ENCODE peak calls at places on chromosomes 4 and X, in nine cellular contexts. One of them, this sample, is unnamed.

GRCh38 chr4:145580906-145581305 is 38.3 kb upstream of the MMAA start:
- DNase-seq in gastrocnemius medialis: no peak
- DNase-seq in fibroblast of mammary gland: peak; percentile 41
- DNase-seq in GM03348: no peak
- DNase-seq in WERI-Rb-1: no peak
- DNase-seq in stimulated activated CD4-positive, alpha-beta T cell treated with anti-CD3 and anti-CD28 coated beads, Interleukin-15, amount 100 ng/mL, for 48 hours: no peak
- DNase-seq in GDM1: no peak
- DNase-seq in stimulated activated CD8-positive, alpha-beta memory T cell treated with anti-CD3 and anti-CD28 coated beads, Interleukin-4, amount 100 ng/mL, for 1 hour: no peak
- DNase-seq in ecto neural progenitor cell: no peak
- DNase-seq in this sample: no peak

GRCh38 chrX:12657433-12657832 is 133.8 kb upstream of the PRPS2 start:
- DNase-seq in GDM1: no peak
- DNase-seq in GM03348: no peak
- DNase-seq in stimulated activated CD8-positive, alpha-beta memory T cell treated with anti-CD3 and anti-CD28 coated beads, Interleukin-4, amount 100 ng/mL, for 1 hour: no peak
- DNase-seq in fibroblast of mammary gland: no peak
- DNase-seq in ecto neural progenitor cell: no peak
- DNase-seq in stimulated activated CD4-positive, alpha-beta T cell treated with anti-CD3 and anti-CD28 coated beads, Interleukin-15, amount 100 ng/mL, for 48 hours: no peak
- DNase-seq in gastrocnemius medialis: no peak
- DNase-seq in WERI-Rb-1: no peak
- DNase-seq in this sample: no peak

GRCh38 chr4:101158136-101158485 is 189.2 kb downstream of the PPP3CA start:
- DNase-seq in fibroblast of mammary gland: peak; percentile 64
- DNase-seq in gastrocnemius medialis: no peak
- DNase-seq in stimulated activated CD8-positive, alpha-beta memory T cell treated with anti-CD3 and anti-CD28 coated beads, Interleukin-4, amount 100 ng/mL, for 1 hour: no peak
- DNase-seq in GDM1: no peak
- DNase-seq in WERI-Rb-1: no peak
- DNase-seq in GM03348: peak; percentile 19
- DNase-seq in ecto neural progenitor cell: no peak
- DNase-seq in stimulated activated CD4-positive, alpha-beta T cell treated with anti-CD3 and anti-CD28 coated beads, Interleukin-15, amount 100 ng/mL, for 48 hours: no peak
- DNase-seq in this sample: no peak

GRCh38 chr4:6250235-6250983 is 19.2 kb upstream of the WFS1 start:
- DNase-seq in stimulated activated CD8-positive, alpha-beta memory T cell treated with anti-CD3 and anti-CD28 coated beads, Interleukin-4, amount 100 ng/mL, for 1 hour: no peak
- DNase-seq in fibroblast of mammary gland: peak; percentile 67
- DNase-seq in WERI-Rb-1: peak; percentile 39
- DNase-seq in gastrocnemius medialis: no peak
- DNase-seq in stimulated activated CD4-positive, alpha-beta T cell treated with anti-CD3 and anti-CD28 coated beads, Interleukin-15, amount 100 ng/mL, for 48 hours: no peak
- DNase-seq in GDM1: no peak
- DNase-seq in ecto neural progenitor cell: no peak
- DNase-seq in GM03348: peak; percentile 83
- DNase-seq in this sample: no peak

GRCh38 chr4:74206088-74206826 is 48.3 kb downstream of the MTHFD2L start:
- DNase-seq in GM03348: peak; percentile 47
- DNase-seq in WERI-Rb-1: no peak
- DNase-seq in ecto neural progenitor cell: no peak
- DNase-seq in stimulated activated CD4-positive, alpha-beta T cell treated with anti-CD3 and anti-CD28 coated beads, Interleukin-15, amount 100 ng/mL, for 48 hours: no peak
- DNase-seq in GDM1: no peak
- DNase-seq in gastrocnemius medialis: no peak
- DNase-seq in stimulated activated CD8-positive, alpha-beta memory T cell treated with anti-CD3 and anti-CD28 coated beads, Interleukin-4, amount 100 ng/mL, for 1 hour: no peak
- DNase-seq in fibroblast of mammary gland: no peak
- DNase-seq in this sample: no peak

GRCh38 chr4:145589923-145590702 is 29.1 kb upstream of the MMAA start:
- DNase-seq in stimulated activated CD8-positive, alpha-beta memory T cell treated with anti-CD3 and anti-CD28 coated beads, Interleukin-4, amount 100 ng/mL, for 1 hour: no peak
- DNase-seq in fibroblast of mammary gland: peak; percentile 7
- DNase-seq in WERI-Rb-1: no peak
- DNase-seq in gastrocnemius medialis: no peak
- DNase-seq in ecto neural progenitor cell: no peak
- DNase-seq in GM03348: no peak
- DNase-seq in stimulated activated CD4-positive, alpha-beta T cell treated with anti-CD3 and anti-CD28 coated beads, Interleukin-15, amount 100 ng/mL, for 48 hours: no peak
- DNase-seq in GDM1: no peak
- DNase-seq in this sample: no peak

GRCh38 chr4:184930026-184930425 is 88.3 kb upstream of the HELT start:
- DNase-seq in stimulated activated CD8-positive, alpha-beta memory T cell treated with anti-CD3 and anti-CD28 coated beads, Interleukin-4, amount 100 ng/mL, for 1 hour: no peak
- DNase-seq in gastrocnemius medialis: no peak
- DNase-seq in fibroblast of mammary gland: no peak
- DNase-seq in ecto neural progenitor cell: no peak
- DNase-seq in WERI-Rb-1: no peak
- DNase-seq in stimulated activated CD4-positive, alpha-beta T cell treated with anti-CD3 and anti-CD28 coated beads, Interleukin-15, amount 100 ng/mL, for 48 hours: no peak
- DNase-seq in GM03348: no peak
- DNase-seq in GDM1: no peak
- DNase-seq in this sample: peak; percentile 65

GRCh38 chr4:1570291-1571164 is 113.6 kb downstream of the FAM53A start:
- DNase-seq in WERI-Rb-1: no peak
- DNase-seq in ecto neural progenitor cell: no peak
- DNase-seq in gastrocnemius medialis: no peak
- DNase-seq in fibroblast of mammary gland: no peak
- DNase-seq in stimulated activated CD8-positive, alpha-beta memory T cell treated with anti-CD3 and anti-CD28 coated beads, Interleukin-4, amount 100 ng/mL, for 1 hour: no peak
- DNase-seq in GM03348: no peak
- DNase-seq in stimulated activated CD4-positive, alpha-beta T cell treated with anti-CD3 and anti-CD28 coated beads, Interleukin-15, amount 100 ng/mL, for 48 hours: no peak
- DNase-seq in GDM1: no peak
- DNase-seq in this sample: no peak

GRCh38 chr4:122481766-122482405 is 25.4 kb upstream of the IL2 start:
- DNase-seq in ecto neural progenitor cell: no peak
- DNase-seq in GDM1: no peak
- DNase-seq in WERI-Rb-1: no peak
- DNase-seq in stimulated activated CD8-positive, alpha-beta memory T cell treated with anti-CD3 and anti-CD28 coated beads, Interleukin-4, amount 100 ng/mL, for 1 hour: no peak
- DNase-seq in stimulated activated CD4-positive, alpha-beta T cell treated with anti-CD3 and anti-CD28 coated beads, Interleukin-15, amount 100 ng/mL, for 48 hours: no peak
- DNase-seq in gastrocnemius medialis: no peak
- DNase-seq in fibroblast of mammary gland: peak; percentile 32
- DNase-seq in GM03348: peak; percentile 9
- DNase-seq in this sample: no peak

GRCh38 chr4:161564230-161564834 is 599.5 kb downstream of the FSTL5 start:
- DNase-seq in WERI-Rb-1: no peak
- DNase-seq in stimulated activated CD4-positive, alpha-beta T cell treated with anti-CD3 and anti-CD28 coated beads, Interleukin-15, amount 100 ng/mL, for 48 hours: no peak
- DNase-seq in fibroblast of mammary gland: peak; percentile 16
- DNase-seq in GM03348: no peak
- DNase-seq in gastrocnemius medialis: no peak
- DNase-seq in ecto neural progenitor cell: no peak
- DNase-seq in GDM1: no peak
- DNase-seq in stimulated activated CD8-positive, alpha-beta memory T cell treated with anti-CD3 and anti-CD28 coated beads, Interleukin-4, amount 100 ng/mL, for 1 hour: no peak
- DNase-seq in this sample: no peak

GRCh38 chrX:98207947-98208346 is 1324.2 kb downstream of the RPA4 start:
- DNase-seq in fibroblast of mammary gland: no peak
- DNase-seq in stimulated activated CD4-positive, alpha-beta T cell treated with anti-CD3 and anti-CD28 coated beads, Interleukin-15, amount 100 ng/mL, for 48 hours: no peak
- DNase-seq in gastrocnemius medialis: no peak
- DNase-seq in stimulated activated CD8-positive, alpha-beta memory T cell treated with anti-CD3 and anti-CD28 coated beads, Interleukin-4, amount 100 ng/mL, for 1 hour: no peak
- DNase-seq in GM03348: no peak
- DNase-seq in ecto neural progenitor cell: no peak
- DNase-seq in WERI-Rb-1: peak; percentile 28
- DNase-seq in GDM1: no peak
- DNase-seq in this sample: no peak

GRCh38 chrX:79195027-79195426 is 50.5 kb downstream of the GPR174 start:
- DNase-seq in fibroblast of mammary gland: no peak
- DNase-seq in GDM1: no peak
- DNase-seq in ecto neural progenitor cell: no peak
- DNase-seq in GM03348: no peak
- DNase-seq in WERI-Rb-1: no peak
- DNase-seq in gastrocnemius medialis: no peak
- DNase-seq in stimulated activated CD8-positive, alpha-beta memory T cell treated with anti-CD3 and anti-CD28 coated beads, Interleukin-4, amount 100 ng/mL, for 1 hour: no peak
- DNase-seq in stimulated activated CD4-positive, alpha-beta T cell treated with anti-CD3 and anti-CD28 coated beads, Interleukin-15, amount 100 ng/mL, for 48 hours: no peak
- DNase-seq in this sample: no peak

GRCh38 chr4:92519727-92520126 is 216.0 kb downstream of the GRID2 start:
- DNase-seq in GM03348: no peak
- DNase-seq in fibroblast of mammary gland: no peak
- DNase-seq in stimulated activated CD4-positive, alpha-beta T cell treated with anti-CD3 and anti-CD28 coated beads, Interleukin-15, amount 100 ng/mL, for 48 hours: no peak
- DNase-seq in gastrocnemius medialis: no peak
- DNase-seq in WERI-Rb-1: no peak
- DNase-seq in stimulated activated CD8-positive, alpha-beta memory T cell treated with anti-CD3 and anti-CD28 coated beads, Interleukin-4, amount 100 ng/mL, for 1 hour: no peak
- DNase-seq in GDM1: no peak
- DNase-seq in ecto neural progenitor cell: no peak
- DNase-seq in this sample: no peak

GRCh38 chrX:53281321-53281822 is at the start of gene IQSEC2:
- DNase-seq in stimulated activated CD8-positive, alpha-beta memory T cell treated with anti-CD3 and anti-CD28 coated beads, Interleukin-4, amount 100 ng/mL, for 1 hour: no peak
- DNase-seq in WERI-Rb-1: peak; percentile 34
- DNase-seq in gastrocnemius medialis: peak; percentile 91
- DNase-seq in ecto neural progenitor cell: peak; percentile 65
- DNase-seq in GDM1: no peak
- DNase-seq in fibroblast of mammary gland: peak; percentile 81
- DNase-seq in stimulated activated CD4-positive, alpha-beta T cell treated with anti-CD3 and anti-CD28 coated beads, Interleukin-15, amount 100 ng/mL, for 48 hours: no peak
- DNase-seq in GM03348: peak; percentile 87
- DNase-seq in this sample: peak; percentile 90